ENCODE peak calls at places on chromosomes 1 and 21, in seven cellular contexts. One of them, this sample, is unnamed.

GRCh38 chr1:246068113-246068512 is 439.0 kb downstream of the SMYD3 start:
- DNase-seq in D341Med: no peak
- DNase-seq in NCI-H1092 treated with DMSO at 0.1 percent for 48 hours: no peak
- DNase-seq in type B pancreatic cell: no peak
- DNase-seq in DMS153: no peak
- DNase-seq in T-helper 17 cell: no peak
- DNase-seq in foreskin keratinocyte: no peak
- DNase-seq in this sample: no peak

GRCh38 chr1:55337801-55338447 is 122.8 kb upstream of the USP24 start:
- DNase-seq in foreskin keratinocyte: peak
- DNase-seq in D341Med: peak
- DNase-seq in type B pancreatic cell: no peak
- DNase-seq in NCI-H1092 treated with DMSO at 0.1 percent for 48 hours: peak
- DNase-seq in DMS153: no peak
- DNase-seq in T-helper 17 cell: no peak
- DNase-seq in this sample: no peak

GRCh38 chr1:180116964-180117763 is 37.5 kb upstream of the QSOX1 start:
- DNase-seq in D341Med: no peak
- DNase-seq in T-helper 17 cell: no peak
- DNase-seq in NCI-H1092 treated with DMSO at 0.1 percent for 48 hours: no peak
- DNase-seq in DMS153: no peak
- DNase-seq in type B pancreatic cell: no peak
- DNase-seq in foreskin keratinocyte: no peak
- DNase-seq in this sample: no peak

GRCh38 chr1:3558036-3558726 is 53.1 kb downstream of the MEGF6 start:
- DNase-seq in foreskin keratinocyte: no peak
- DNase-seq in D341Med: no peak
- DNase-seq in NCI-H1092 treated with DMSO at 0.1 percent for 48 hours: no peak
- DNase-seq in type B pancreatic cell: no peak
- DNase-seq in T-helper 17 cell: no peak
- DNase-seq in DMS153: no peak
- DNase-seq in this sample: no peak

GRCh38 chr21:43597052-43597451 is 62.2 kb downstream of the HSF2BP start:
- DNase-seq in type B pancreatic cell: no peak
- DNase-seq in T-helper 17 cell: no peak
- DNase-seq in D341Med: no peak
- DNase-seq in DMS153: no peak
- DNase-seq in foreskin keratinocyte: peak
- DNase-seq in NCI-H1092 treated with DMSO at 0.1 percent for 48 hours: no peak
- DNase-seq in this sample: no peak

GRCh38 chr1:192235127-192235526 is 76.9 kb downstream of the RGS18 start:
- DNase-seq in D341Med: peak
- DNase-seq in DMS153: no peak
- DNase-seq in T-helper 17 cell: no peak
- DNase-seq in NCI-H1092 treated with DMSO at 0.1 percent for 48 hours: no peak
- DNase-seq in type B pancreatic cell: no peak
- DNase-seq in foreskin keratinocyte: peak
- DNase-seq in this sample: no peak

GRCh38 chr21:37106998-37107397 is 33.9 kb downstream of the TTC3 start:
- DNase-seq in foreskin keratinocyte: no peak
- DNase-seq in type B pancreatic cell: no peak
- DNase-seq in NCI-H1092 treated with DMSO at 0.1 percent for 48 hours: no peak
- DNase-seq in T-helper 17 cell: no peak
- DNase-seq in D341Med: no peak
- DNase-seq in DMS153: no peak
- DNase-seq in this sample: no peak

GRCh38 chr1:29083318-29084195 is 40.1 kb downstream of the TMEM200B start:
- DNase-seq in T-helper 17 cell: no peak
- DNase-seq in NCI-H1092 treated with DMSO at 0.1 percent for 48 hours: no peak
- DNase-seq in type B pancreatic cell: no peak
- DNase-seq in D341Med: peak
- DNase-seq in foreskin keratinocyte: no peak
- DNase-seq in DMS153: no peak
- DNase-seq in this sample: no peak

GRCh38 chr21:45721656-45722055 is 78.1 kb downstream of the PCBP3 start:
- DNase-seq in foreskin keratinocyte: no peak
- DNase-seq in DMS153: no peak
- DNase-seq in type B pancreatic cell: no peak
- DNase-seq in NCI-H1092 treated with DMSO at 0.1 percent for 48 hours: no peak
- DNase-seq in D341Med: no peak
- DNase-seq in T-helper 17 cell: no peak
- DNase-seq in this sample: no peak

GRCh38 chr1:165449121-165449520 is 4.2 kb upstream of the RXRG start:
- DNase-seq in DMS153: no peak
- DNase-seq in T-helper 17 cell: no peak
- DNase-seq in type B pancreatic cell: no peak
- DNase-seq in foreskin keratinocyte: no peak
- DNase-seq in D341Med: no peak
- DNase-seq in NCI-H1092 treated with DMSO at 0.1 percent for 48 hours: no peak
- DNase-seq in this sample: no peak

GRCh38 chr1:48697066-48697707 is 79.5 kb downstream of the BEND5 start:
- DNase-seq in type B pancreatic cell: no peak
- DNase-seq in NCI-H1092 treated with DMSO at 0.1 percent for 48 hours: peak
- DNase-seq in foreskin keratinocyte: no peak
- DNase-seq in D341Med: peak
- DNase-seq in T-helper 17 cell: peak
- DNase-seq in DMS153: peak
- DNase-seq in this sample: no peak

GRCh38 chr1:5744911-5745431 is 247.3 kb downstream of the NPHP4 start:
- DNase-seq in DMS153: no peak
- DNase-seq in D341Med: no peak
- DNase-seq in foreskin keratinocyte: peak
- DNase-seq in T-helper 17 cell: no peak
- DNase-seq in type B pancreatic cell: no peak
- DNase-seq in NCI-H1092 treated with DMSO at 0.1 percent for 48 hours: no peak
- DNase-seq in this sample: no peak

GRCh38 chr21:26041441-26042180 is 129.0 kb downstream of the APP start:
- DNase-seq in D341Med: no peak
- DNase-seq in DMS153: no peak
- DNase-seq in NCI-H1092 treated with DMSO at 0.1 percent for 48 hours: peak
- DNase-seq in type B pancreatic cell: no peak
- DNase-seq in T-helper 17 cell: no peak
- DNase-seq in foreskin keratinocyte: peak
- DNase-seq in this sample: no peak

GRCh38 chr1:201639826-201640225 is 100.9 kb downstream of the NAV1 start:
- DNase-seq in D341Med: no peak
- DNase-seq in NCI-H1092 treated with DMSO at 0.1 percent for 48 hours: no peak
- DNase-seq in type B pancreatic cell: no peak
- DNase-seq in foreskin keratinocyte: no peak
- DNase-seq in DMS153: no peak
- DNase-seq in T-helper 17 cell: no peak
- DNase-seq in this sample: no peak

GRCh38 chr1:184945678-184946412 is 28.5 kb downstream of the NIBAN1 start:
- DNase-seq in T-helper 17 cell: no peak
- DNase-seq in foreskin keratinocyte: no peak
- DNase-seq in NCI-H1092 treated with DMSO at 0.1 percent for 48 hours: no peak
- DNase-seq in type B pancreatic cell: no peak
- DNase-seq in D341Med: no peak
- DNase-seq in DMS153: no peak
- DNase-seq in this sample: peak

GRCh38 chr1:7703321-7704213 is 67.5 kb upstream of the VAMP3 start:
- DNase-seq in foreskin keratinocyte: no peak
- DNase-seq in DMS153: no peak
- DNase-seq in T-helper 17 cell: peak
- DNase-seq in D341Med: peak
- DNase-seq in type B pancreatic cell: no peak
- DNase-seq in NCI-H1092 treated with DMSO at 0.1 percent for 48 hours: peak
- DNase-seq in this sample: no peak

GRCh38 chr1:198798923-198799386 is 160.1 kb downstream of the PTPRC start:
- DNase-seq in type B pancreatic cell: no peak
- DNase-seq in T-helper 17 cell: no peak
- DNase-seq in foreskin keratinocyte: no peak
- DNase-seq in NCI-H1092 treated with DMSO at 0.1 percent for 48 hours: no peak
- DNase-seq in DMS153: no peak
- DNase-seq in D341Med: no peak
- DNase-seq in this sample: no peak

GRCh38 chr1:214808845-214809460 is 206.0 kb downstream of the CENPF start:
- DNase-seq in DMS153: no peak
- DNase-seq in foreskin keratinocyte: peak
- DNase-seq in NCI-H1092 treated with DMSO at 0.1 percent for 48 hours: no peak
- DNase-seq in D341Med: peak
- DNase-seq in type B pancreatic cell: no peak
- DNase-seq in T-helper 17 cell: no peak
- DNase-seq in this sample: no peak

GRCh38 chr1:1328254-1328653 is 2.8 kb upstream of the TAS1R3 start:
- DNase-seq in T-helper 17 cell: no peak
- DNase-seq in foreskin keratinocyte: no peak
- DNase-seq in NCI-H1092 treated with DMSO at 0.1 percent for 48 hours: no peak
- DNase-seq in type B pancreatic cell: no peak
- DNase-seq in D341Med: no peak
- DNase-seq in DMS153: no peak
- DNase-seq in this sample: no peak

GRCh38 chr1:30842698-30843354 is 65.7 kb downstream of the SDC3 start:
- DNase-seq in T-helper 17 cell: no peak
- DNase-seq in type B pancreatic cell: no peak
- DNase-seq in foreskin keratinocyte: no peak
- DNase-seq in NCI-H1092 treated with DMSO at 0.1 percent for 48 hours: no peak
- DNase-seq in DMS153: no peak
- DNase-seq in D341Med: no peak
- DNase-seq in this sample: no peak

GRCh38 chr21:40685121-40685630 is 161.8 kb downstream of the DSCAM start:
- DNase-seq in NCI-H1092 treated with DMSO at 0.1 percent for 48 hours: peak
- DNase-seq in D341Med: no peak
- DNase-seq in DMS153: no peak
- DNase-seq in foreskin keratinocyte: peak
- DNase-seq in type B pancreatic cell: no peak
- DNase-seq in T-helper 17 cell: no peak
- DNase-seq in this sample: no peak

GRCh38 chr1:14841456-14841855 is 243.0 kb downstream of the KAZN start:
- DNase-seq in NCI-H1092 treated with DMSO at 0.1 percent for 48 hours: no peak
- DNase-seq in type B pancreatic cell: no peak
- DNase-seq in DMS153: no peak
- DNase-seq in D341Med: no peak
- DNase-seq in foreskin keratinocyte: no peak
- DNase-seq in T-helper 17 cell: no peak
- DNase-seq in this sample: no peak

GRCh38 chr1:54968581-54968980 is 11.8 kb upstream of the TMEM61 start:
- DNase-seq in foreskin keratinocyte: no peak
- DNase-seq in D341Med: no peak
- DNase-seq in type B pancreatic cell: no peak
- DNase-seq in T-helper 17 cell: no peak
- DNase-seq in DMS153: no peak
- DNase-seq in NCI-H1092 treated with DMSO at 0.1 percent for 48 hours: peak
- DNase-seq in this sample: no peak